ENCODE peak calls at places on chromosomes 6 and 20, in five cellular contexts. H is HFFc6, U is activated B cell treated with CpG ODN at 0.5 μM for 24 hours, T is lower lobe of right lung, O is epithelial cell of proximal tubule. J is an unnamed sample.

GRCh38 chr6:31079656-31080261 is 32.6 kb downstream of the C6orf15 start:
- DNase-seq in U (peak), H (peak), T (peak), O (no peak), J (peak)

GRCh38 chr20:4082406-4083102 is 67.2 kb upstream of the RNF24 start:
- DNase-seq in U (peak), H (peak), O (no peak), T (peak), J (no peak)

GRCh38 chr20:49717693-49718092 is 4.0 kb upstream of the B4GALT5 start:
- DNase-seq in U (no peak), T (no peak), H (no peak), O (no peak), J (no peak)

GRCh38 chr6:49030621-49031020 is 432.4 kb downstream of the MMUT start:
- DNase-seq in T (no peak), U (no peak), H (peak), O (no peak), J (no peak)

GRCh38 chr6:88045521-88046136 is 2.0 kb upstream of the SPACA1 start:
- DNase-seq in O (no peak), H (no peak), U (no peak), T (no peak), J (no peak)

GRCh38 chr20:313948-314347 is 11.4 kb upstream of the SOX12 start:
- DNase-seq in H (peak), U (no peak), T (no peak), O (no peak), J (no peak)

GRCh38 chr6:91566467-91566866 is 979.6 kb upstream of the MAP3K7 start:
- DNase-seq in O (no peak), H (no peak), U (no peak), T (no peak), J (no peak)

GRCh38 chr6:122422003-122422402 is 22.6 kb downstream of the HSF2 start:
- DNase-seq in T (no peak), O (no peak), H (no peak), U (no peak), J (no peak)

GRCh38 chr6:142088858-142089216 is 43.9 kb upstream of the GJE1 start:
- DNase-seq in U (no peak), T (no peak), H (peak), O (peak), J (no peak)

GRCh38 chr20:63139856-63140255 is 76.1 kb downstream of the YTHDF1 start:
- DNase-seq in H (no peak), O (no peak), T (no peak), U (no peak), J (no peak)

GRCh38 chr6:22943331-22943730 is 374.0 kb downstream of the HDGFL1 start:
- DNase-seq in H (no peak), O (no peak), U (no peak), T (no peak), J (no peak)

GRCh38 chr6:51477912-51478311 is 609.5 kb downstream of the PKHD1 start:
- DNase-seq in T (no peak), H (no peak), O (no peak), U (no peak), J (no peak)

GRCh38 chr6:67966830-67967229 is 668.3 kb upstream of the ADGRB3 start:
- DNase-seq in T (no peak), H (no peak), U (no peak), O (no peak), J (no peak)

GRCh38 chr20:18063676-18064075 is 6.0 kb upstream of the OVOL2 start:
- DNase-seq in T (no peak), H (no peak), U (no peak), O (no peak), J (no peak)

GRCh38 chr6:41846666-41847237 is 48.4 kb downstream of the USP49 start:
- DNase-seq in O (peak), T (no peak), H (peak), U (no peak), J (peak)

GRCh38 chr6:80633412-80633811 is 526.9 kb downstream of the BCKDHB start:
- DNase-seq in U (no peak), T (no peak), O (no peak), H (no peak), J (no peak)

GRCh38 chr6:148200302-148200701 is 142.3 kb upstream of the SASH1 start:
- DNase-seq in U (no peak), H (no peak), T (no peak), O (no peak), J (no peak)

GRCh38 chr6:145213614-145214013 is 521.7 kb downstream of the EPM2A start:
- DNase-seq in T (no peak), O (no peak), U (no peak), H (no peak), J (no peak)

GRCh38 chr20:21623781-21624094 is 81.7 kb upstream of the PAX1 start:
- DNase-seq in T (no peak), H (no peak), U (no peak), O (no peak), J (no peak)

GRCh38 chr6:38678178-38678760 is 24.7 kb downstream of the GLO1 start:
- DNase-seq in T (no peak), O (no peak), U (no peak), H (no peak), J (no peak)

GRCh38 chr6:150685860-150686259 is 86.2 kb downstream of the PLEKHG1 start:
- DNase-seq in T (peak), O (no peak), U (no peak), H (no peak), J (no peak)

GRCh38 chr20:48194578-48194977 is 409.3 kb upstream of the SULF2 start:
- DNase-seq in U (no peak), T (no peak), H (no peak), O (no peak), J (no peak)

GRCh38 chr6:130365166-130366010 is 429 bp upstream of the TMEM200A start:
- DNase-seq in T (peak), H (peak), O (no peak), U (peak), J (peak)

GRCh38 chr20:31712112-31712553 is 10.5 kb downstream of the BCL2L1 start:
- DNase-seq in T (no peak), O (no peak), U (no peak), H (no peak), J (no peak)

GRCh38 chr6:41266555-41266954 is 19.9 kb downstream of the TREM1 start:
- DNase-seq in T (no peak), O (no peak), U (no peak), H (no peak), J (no peak)

GRCh38 chr6:31114970-31115849 is 610 bp downstream of the PSORS1C1 start:
- DNase-seq in O (peak), T (no peak), H (peak), U (no peak), J (no peak)

GRCh38 chr6:147849401-147849800 is 340.9 kb downstream of the SAMD5 start:
- DNase-seq in O (no peak), U (no peak), H (no peak), T (no peak), J (no peak)

GRCh38 chr20:63176035-63176434 is 39.9 kb downstream of the YTHDF1 start:
- DNase-seq in U (no peak), T (no peak), H (no peak), O (no peak), J (no peak)

GRCh38 chr6:71537717-71538116 is 249.1 kb downstream of the OGFRL1 start:
- DNase-seq in T (no peak), O (no peak), H (peak), U (no peak), J (no peak)

GRCh38 chr20:40323411-40323810 is 365.6 kb downstream of the MAFB start:
- DNase-seq in O (no peak), T (peak), H (no peak), U (no peak), J (no peak)

DNA sequence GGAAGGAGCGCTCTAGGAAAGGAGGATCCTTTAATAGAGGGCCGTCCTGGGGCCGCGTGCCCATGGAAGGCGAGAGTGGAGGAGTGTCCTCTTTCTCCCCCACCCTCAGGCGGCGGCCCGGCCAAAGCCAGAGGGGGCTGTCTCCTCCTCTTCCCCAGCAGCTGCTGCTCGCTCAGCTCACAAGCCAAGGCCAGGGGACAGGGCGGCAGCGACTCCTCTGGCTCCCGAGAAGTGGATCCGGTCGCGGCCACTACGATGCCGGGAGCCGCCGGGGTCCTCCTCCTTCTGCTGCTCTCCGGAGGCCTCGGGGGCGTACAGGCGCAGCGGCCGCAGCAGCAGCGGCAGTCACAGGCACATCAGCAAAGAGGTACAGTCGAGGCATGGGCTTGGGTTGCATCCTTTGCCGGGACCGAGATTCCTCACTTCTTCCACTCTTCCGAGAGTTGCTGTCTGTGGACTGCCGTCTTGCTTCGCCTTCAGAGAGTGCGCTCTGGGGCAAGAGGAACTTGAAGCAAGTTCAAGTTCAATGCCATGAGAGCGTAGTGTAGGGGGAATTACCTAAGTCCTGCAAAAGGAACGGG is at the start of gene LAMA2:
- DNase-seq in H (peak), T (peak), U (no peak), O (no peak), J (no peak)
- TF ChIP-seq CTCF in H (peak), T (no peak), U (no peak), O (no peak), J (no peak)

DNA sequence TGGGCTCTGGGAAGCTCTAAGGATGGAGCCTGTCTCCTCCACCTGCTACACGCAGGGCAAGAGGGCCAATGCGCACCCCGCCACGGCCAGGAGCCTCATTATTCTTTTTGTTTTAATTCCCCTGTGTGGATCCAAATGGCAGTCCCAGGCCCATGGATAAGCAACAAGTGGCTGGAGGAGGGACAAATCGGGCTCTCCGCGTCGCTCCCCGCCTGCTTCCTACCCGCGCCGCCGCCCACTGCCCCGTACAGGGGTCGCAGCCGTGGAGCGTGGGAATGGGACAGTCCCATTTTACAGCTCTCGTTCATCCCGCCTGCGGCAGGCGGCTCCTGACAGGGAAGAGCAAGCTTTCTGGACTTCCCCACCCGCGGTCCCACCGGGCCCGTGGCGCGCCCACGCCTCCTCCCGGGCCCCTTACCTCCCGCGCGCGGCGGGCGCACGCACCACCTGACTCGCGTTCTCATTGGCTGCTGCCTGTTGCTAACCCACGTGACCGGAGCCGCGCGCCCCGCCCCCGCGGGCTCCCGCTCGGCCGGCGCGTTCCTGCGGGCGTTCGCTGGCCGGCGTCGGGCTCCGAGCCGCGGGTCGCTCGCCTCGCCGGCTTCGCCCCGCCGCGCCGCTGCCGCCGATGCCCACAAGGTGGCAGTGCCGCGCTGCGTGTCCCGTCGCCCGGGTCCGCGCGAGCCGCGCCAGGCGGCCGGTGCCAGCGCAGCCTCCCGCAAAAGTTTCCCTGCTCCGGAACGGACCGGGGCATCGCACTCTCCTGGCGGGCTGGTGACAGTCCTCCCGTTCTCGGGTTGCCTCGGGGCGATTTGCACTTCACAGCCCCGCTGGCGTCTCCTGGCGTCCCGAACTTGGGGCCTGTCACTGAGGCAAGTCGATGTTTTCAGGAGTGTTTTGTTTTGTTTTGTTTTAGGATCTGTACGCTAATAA is 93.4 kb downstream of the CD83 start:
- DNase-seq in O (no peak), H (peak), U (peak), T (peak), J (peak)
- TF ChIP-seq CTCF in O (peak), H (peak), U (no peak), T (peak), J (peak)

GRCh38 chr6:21598662-21599061 is 5.1 kb downstream of the SOX4 start:
- DNase-seq in H (no peak), O (no peak), T (no peak), U (no peak), J (no peak)

GRCh38 chr6:21597706-21598273 is 4.2 kb downstream of the SOX4 start:
- DNase-seq in O (no peak), H (peak), U (no peak), T (no peak), J (no peak)

GRCh38 chr6:21596379-21597242 is 3.1 kb downstream of the SOX4 start:
- DNase-seq in H (peak), T (peak), O (no peak), U (peak), J (no peak)

GRCh38 chr6:21595951-21596378 is 2.4 kb downstream of the SOX4 start:
- DNase-seq in T (no peak), O (no peak), H (no peak), U (peak), J (no peak)

DNA sequence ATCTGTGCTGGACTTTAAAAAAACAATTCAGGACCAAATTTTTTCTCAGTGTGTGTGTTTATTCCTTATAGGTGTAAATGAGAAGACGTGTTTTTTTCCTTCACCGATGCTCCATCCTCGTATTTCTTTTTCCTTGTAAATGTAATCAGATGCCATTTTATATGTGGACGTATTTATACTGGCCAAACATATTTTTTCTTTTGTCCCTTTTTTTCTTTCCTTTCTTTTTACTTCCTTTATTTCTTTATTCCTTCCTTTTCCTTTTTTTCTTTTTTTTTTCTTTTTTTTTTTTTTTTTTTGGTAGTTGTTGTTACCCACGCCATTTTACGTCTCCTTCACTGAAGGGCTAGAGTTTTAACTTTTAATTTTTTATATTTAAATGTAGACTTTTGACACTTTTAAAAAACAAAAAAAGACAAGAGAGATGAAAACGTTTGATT is 3.7 kb downstream of the SOX4 start:
- DNase-seq in T (no peak), U (no peak), O (no peak), H (no peak), J (no peak)
- TF ChIP-seq CTCF in T (no peak), U (no peak), O (no peak), H (peak), J (no peak)

DNA sequence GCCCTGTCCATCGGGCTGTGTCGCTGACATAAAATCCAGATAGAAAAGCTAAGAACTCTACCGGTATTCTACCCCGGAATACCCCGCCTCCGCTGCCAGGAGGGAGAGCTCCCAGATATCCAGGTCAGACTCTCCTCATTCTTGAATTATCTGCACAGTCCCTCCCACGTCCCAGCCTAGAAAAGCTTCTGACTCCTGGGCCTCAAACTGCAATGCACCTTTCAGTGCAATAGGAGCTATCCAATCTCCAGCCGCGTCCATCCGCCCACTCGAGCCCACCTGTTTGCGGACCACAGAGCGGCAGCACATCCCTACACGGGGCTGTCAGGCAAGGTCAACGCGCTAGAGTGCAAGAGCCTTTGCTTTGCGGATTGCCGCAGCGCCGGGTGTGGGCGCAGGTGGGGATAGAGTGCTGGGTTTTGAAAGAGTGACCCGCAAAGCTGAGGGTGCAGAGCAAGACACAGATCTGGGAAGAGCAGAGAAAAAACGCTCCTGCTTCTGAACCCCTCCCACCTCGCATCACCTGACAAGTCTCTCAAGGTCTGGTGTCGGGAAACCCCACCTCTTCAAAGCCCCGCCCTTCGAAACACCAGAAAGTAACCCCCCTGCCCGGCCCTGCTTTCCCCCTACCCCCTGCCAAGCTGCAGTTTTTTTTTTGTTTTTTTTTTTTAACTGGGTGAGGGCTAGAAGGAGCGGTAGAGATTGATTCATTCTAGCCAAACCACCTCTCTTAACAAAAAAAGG is 1.3 kb downstream of the TAPBP start:
- DNase-seq in U (peak), T (peak), H (peak), O (no peak), J (peak)
- TF ChIP-seq CTCF in U (no peak), T (no peak), H (no peak), O (no peak), J (no peak)

DNA sequence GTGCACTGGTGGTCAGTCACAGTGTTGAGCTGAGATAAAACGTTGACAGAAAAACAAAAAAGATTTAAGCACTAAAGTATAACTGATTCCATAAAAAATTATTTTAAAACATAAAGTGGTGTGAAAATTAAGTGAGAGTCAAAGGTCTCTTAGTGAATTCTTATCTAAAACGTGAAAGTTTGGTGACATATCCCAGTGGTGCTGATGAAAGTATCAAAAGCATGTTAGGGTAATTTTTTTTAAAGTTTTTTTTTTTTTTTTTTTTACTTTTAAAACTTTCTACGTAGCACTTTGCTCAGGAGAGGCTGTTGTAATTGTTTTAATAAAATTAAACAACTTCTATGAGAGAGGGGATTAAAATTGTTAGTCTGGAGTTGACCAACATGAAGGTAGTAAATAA is 65.6 kb upstream of the TMEM30A start:
- DNase-seq in T (no peak), O (no peak), U (no peak), H (no peak), J (no peak)
- TF ChIP-seq CTCF in T (no peak), O (no peak), U (no peak), H (no peak), J (no peak)

J was measured in D721Med.